ENCODE peak calls at places on chromosomes 3 and 15, in six cellular contexts. One of them, this sample, is unnamed.

GRCh38 chr3:102460579-102460978 is 25.8 kb downstream of the ZPLD1 start:
- DNase-seq in fibroblast of mammary gland: peak
- DNase-seq in omental fat pad: no peak
- DNase-seq in cardiac muscle cell: no peak
- DNase-seq in RWPE1: peak
- DNase-seq in AG10803: no peak
- DNase-seq in this sample: no peak

GRCh38 chr15:98763179-98763578 is 114.8 kb downstream of the IGF1R start:
- DNase-seq in cardiac muscle cell: no peak
- DNase-seq in RWPE1: no peak
- DNase-seq in AG10803: no peak
- DNase-seq in omental fat pad: no peak
- DNase-seq in fibroblast of mammary gland: no peak
- DNase-seq in this sample: no peak

GRCh38 chr15:51299187-51300015 is 39.0 kb downstream of the CYP19A1 start:
- DNase-seq in cardiac muscle cell: no peak
- DNase-seq in AG10803: no peak
- DNase-seq in fibroblast of mammary gland: no peak
- DNase-seq in RWPE1: no peak
- DNase-seq in omental fat pad: no peak
- DNase-seq in this sample: no peak

GRCh38 chr3:16936233-16936632 is 51.5 kb downstream of the PLCL2 start:
- DNase-seq in RWPE1: no peak
- DNase-seq in cardiac muscle cell: no peak
- DNase-seq in fibroblast of mammary gland: no peak
- DNase-seq in AG10803: no peak
- DNase-seq in omental fat pad: no peak
- DNase-seq in this sample: no peak

GRCh38 chr3:195154111-195154791 is 116.7 kb downstream of the XXYLT1 start:
- DNase-seq in omental fat pad: no peak
- DNase-seq in RWPE1: no peak
- DNase-seq in cardiac muscle cell: peak
- DNase-seq in AG10803: peak
- DNase-seq in fibroblast of mammary gland: peak
- DNase-seq in this sample: peak

GRCh38 chr3:156477306-156477705 is 77.6 kb downstream of the SSR3 start:
- DNase-seq in RWPE1: no peak
- DNase-seq in cardiac muscle cell: peak
- DNase-seq in omental fat pad: no peak
- DNase-seq in AG10803: peak
- DNase-seq in fibroblast of mammary gland: peak
- DNase-seq in this sample: no peak

GRCh38 chr15:74300057-74300620 is 64.0 kb downstream of the CCDC33 start:
- DNase-seq in fibroblast of mammary gland: no peak
- DNase-seq in AG10803: no peak
- DNase-seq in RWPE1: no peak
- DNase-seq in cardiac muscle cell: no peak
- DNase-seq in omental fat pad: no peak
- DNase-seq in this sample: no peak

GRCh38 chr15:70493787-70494514 is 269.4 kb downstream of the UACA start:
- DNase-seq in fibroblast of mammary gland: no peak
- DNase-seq in AG10803: no peak
- DNase-seq in RWPE1: peak
- DNase-seq in cardiac muscle cell: no peak
- DNase-seq in omental fat pad: no peak
- DNase-seq in this sample: no peak

GRCh38 chr3:113532698-113533533 is 561 bp downstream of the SIDT1 start:
- DNase-seq in fibroblast of mammary gland: no peak
- DNase-seq in AG10803: no peak
- DNase-seq in RWPE1: no peak
- DNase-seq in omental fat pad: no peak
- DNase-seq in cardiac muscle cell: no peak
- DNase-seq in this sample: peak

GRCh38 chr3:19811689-19812088 is 122.3 kb downstream of the EFHB start:
- DNase-seq in RWPE1: no peak
- DNase-seq in cardiac muscle cell: no peak
- DNase-seq in fibroblast of mammary gland: no peak
- DNase-seq in omental fat pad: no peak
- DNase-seq in AG10803: no peak
- DNase-seq in this sample: no peak

GRCh38 chr15:53910236-53910849 is 67.9 kb upstream of the UNC13C start:
- DNase-seq in AG10803: no peak
- DNase-seq in RWPE1: peak
- DNase-seq in omental fat pad: no peak
- DNase-seq in cardiac muscle cell: no peak
- DNase-seq in fibroblast of mammary gland: no peak
- DNase-seq in this sample: no peak

GRCh38 chr15:92617197-92618037 is 38.2 kb downstream of the FAM174B start:
- DNase-seq in fibroblast of mammary gland: peak
- DNase-seq in RWPE1: no peak
- DNase-seq in AG10803: peak
- DNase-seq in cardiac muscle cell: peak
- DNase-seq in omental fat pad: no peak
- DNase-seq in this sample: peak

GRCh38 chr3:38738630-38739395 is 77.2 kb downstream of the SCN10A start:
- DNase-seq in AG10803: peak
- DNase-seq in fibroblast of mammary gland: peak
- DNase-seq in cardiac muscle cell: peak
- DNase-seq in RWPE1: no peak
- DNase-seq in omental fat pad: no peak
- DNase-seq in this sample: peak

GRCh38 chr3:71087109-71088018 is 496.2 kb downstream of the FOXP1 start:
- DNase-seq in cardiac muscle cell: peak
- DNase-seq in RWPE1: no peak
- DNase-seq in AG10803: peak
- DNase-seq in fibroblast of mammary gland: peak
- DNase-seq in omental fat pad: no peak
- DNase-seq in this sample: no peak

GRCh38 chr3:66378256-66378655 is 122.6 kb downstream of the LRIG1 start:
- DNase-seq in fibroblast of mammary gland: peak
- DNase-seq in AG10803: no peak
- DNase-seq in RWPE1: no peak
- DNase-seq in omental fat pad: no peak
- DNase-seq in cardiac muscle cell: no peak
- DNase-seq in this sample: no peak

GRCh38 chr3:108552267-108553159 is 36.7 kb downstream of the CIP2A start:
- DNase-seq in cardiac muscle cell: peak
- DNase-seq in omental fat pad: no peak
- DNase-seq in AG10803: peak
- DNase-seq in fibroblast of mammary gland: peak
- DNase-seq in RWPE1: peak
- DNase-seq in this sample: no peak

GRCh38 chr3:37536033-37536432 is 325.6 kb upstream of the CTDSPL start:
- DNase-seq in AG10803: no peak
- DNase-seq in omental fat pad: no peak
- DNase-seq in cardiac muscle cell: no peak
- DNase-seq in RWPE1: no peak
- DNase-seq in fibroblast of mammary gland: no peak
- DNase-seq in this sample: peak

GRCh38 chr3:97996988-97997387 is 24.8 kb upstream of the RIOX2 start:
- DNase-seq in RWPE1: no peak
- DNase-seq in omental fat pad: no peak
- DNase-seq in fibroblast of mammary gland: no peak
- DNase-seq in AG10803: no peak
- DNase-seq in cardiac muscle cell: no peak
- DNase-seq in this sample: no peak

GRCh38 chr3:37779289-37780152 is 82.2 kb upstream of the CTDSPL start:
- DNase-seq in omental fat pad: no peak
- DNase-seq in cardiac muscle cell: peak
- DNase-seq in fibroblast of mammary gland: peak
- DNase-seq in RWPE1: peak
- DNase-seq in AG10803: peak
- DNase-seq in this sample: no peak

GRCh38 chr3:29307229-29307796 is 26.4 kb downstream of the RBMS3 start:
- DNase-seq in cardiac muscle cell: no peak
- DNase-seq in omental fat pad: no peak
- DNase-seq in RWPE1: no peak
- DNase-seq in AG10803: no peak
- DNase-seq in fibroblast of mammary gland: no peak
- DNase-seq in this sample: no peak

GRCh38 chr15:42149493-42150245 is 6.8 kb downstream of the PLA2G4F start:
- DNase-seq in RWPE1: no peak
- DNase-seq in omental fat pad: no peak
- DNase-seq in cardiac muscle cell: no peak
- DNase-seq in AG10803: no peak
- DNase-seq in fibroblast of mammary gland: no peak
- DNase-seq in this sample: no peak
- TF ChIP-seq CTCF in RWPE1: no peak
- TF ChIP-seq CTCF in omental fat pad: no peak
- TF ChIP-seq CTCF in cardiac muscle cell: no peak
- TF ChIP-seq CTCF in AG10803: no peak
- TF ChIP-seq CTCF in fibroblast of mammary gland: no peak
- TF ChIP-seq CTCF in this sample: no peak

GRCh38 chr3:192444096-192444790 is 283.1 kb downstream of the FGF12 start:
- DNase-seq in fibroblast of mammary gland: peak
- DNase-seq in RWPE1: peak
- DNase-seq in AG10803: peak
- DNase-seq in cardiac muscle cell: peak
- DNase-seq in omental fat pad: peak
- DNase-seq in this sample: peak

GRCh38 chr3:192444791-192445106 is 282.6 kb downstream of the FGF12 start:
- DNase-seq in cardiac muscle cell: no peak
- DNase-seq in omental fat pad: no peak
- DNase-seq in RWPE1: no peak
- DNase-seq in fibroblast of mammary gland: no peak
- DNase-seq in AG10803: no peak
- DNase-seq in this sample: no peak

GRCh38 chr3:192445768-192446644 is 281.3 kb downstream of the FGF12 start:
- DNase-seq in RWPE1: no peak
- DNase-seq in fibroblast of mammary gland: no peak
- DNase-seq in omental fat pad: no peak
- DNase-seq in cardiac muscle cell: peak
- DNase-seq in AG10803: peak
- DNase-seq in this sample: peak

GRCh38 chr3:192449036-192449435 is 278.3 kb downstream of the FGF12 start:
- DNase-seq in RWPE1: no peak
- DNase-seq in fibroblast of mammary gland: peak
- DNase-seq in omental fat pad: no peak
- DNase-seq in cardiac muscle cell: no peak
- DNase-seq in AG10803: no peak
- DNase-seq in this sample: no peak
- TF ChIP-seq CTCF in RWPE1: peak
- TF ChIP-seq CTCF in fibroblast of mammary gland: peak
- TF ChIP-seq CTCF in omental fat pad: no peak
- TF ChIP-seq CTCF in cardiac muscle cell: peak
- TF ChIP-seq CTCF in AG10803: peak
- TF ChIP-seq CTCF in this sample: no peak

GRCh38 chr15:63801171-63801570 is 32.6 kb downstream of the HERC1 start:
- DNase-seq in RWPE1: no peak
- DNase-seq in fibroblast of mammary gland: no peak
- DNase-seq in AG10803: no peak
- DNase-seq in cardiac muscle cell: no peak
- DNase-seq in omental fat pad: no peak
- DNase-seq in this sample: no peak
- TF ChIP-seq CTCF in RWPE1: no peak
- TF ChIP-seq CTCF in fibroblast of mammary gland: no peak
- TF ChIP-seq CTCF in AG10803: no peak
- TF ChIP-seq CTCF in cardiac muscle cell: no peak
- TF ChIP-seq CTCF in omental fat pad: no peak
- TF ChIP-seq CTCF in this sample: no peak

GRCh38 chr3:123971416-123971815 is 10.4 kb upstream of the CCDC14 start:
- DNase-seq in cardiac muscle cell: no peak
- DNase-seq in omental fat pad: no peak
- DNase-seq in AG10803: no peak
- DNase-seq in fibroblast of mammary gland: peak
- DNase-seq in RWPE1: no peak
- DNase-seq in this sample: no peak
- TF ChIP-seq CTCF in cardiac muscle cell: no peak
- TF ChIP-seq CTCF in omental fat pad: no peak
- TF ChIP-seq CTCF in AG10803: no peak
- TF ChIP-seq CTCF in fibroblast of mammary gland: no peak
- TF ChIP-seq CTCF in RWPE1: no peak
- TF ChIP-seq CTCF in this sample: no peak

GRCh38 chr15:66401130-66402021 is 14.7 kb downstream of the MAP2K1 start:
- DNase-seq in omental fat pad: no peak
- DNase-seq in RWPE1: peak
- DNase-seq in AG10803: no peak
- DNase-seq in cardiac muscle cell: no peak
- DNase-seq in fibroblast of mammary gland: peak
- DNase-seq in this sample: no peak
- TF ChIP-seq CTCF in omental fat pad: no peak
- TF ChIP-seq CTCF in RWPE1: no peak
- TF ChIP-seq CTCF in AG10803: peak
- TF ChIP-seq CTCF in cardiac muscle cell: no peak
- TF ChIP-seq CTCF in fibroblast of mammary gland: peak
- TF ChIP-seq CTCF in this sample: no peak

GRCh38 chr15:30904812-30905211 is 1.1 kb downstream of the FAN1 start:
- DNase-seq in cardiac muscle cell: no peak
- DNase-seq in omental fat pad: no peak
- DNase-seq in fibroblast of mammary gland: no peak
- DNase-seq in AG10803: no peak
- DNase-seq in RWPE1: no peak
- DNase-seq in this sample: no peak

GRCh38 chr15:30901889-30902288 is 1.8 kb upstream of the FAN1 start:
- DNase-seq in fibroblast of mammary gland: no peak
- DNase-seq in cardiac muscle cell: no peak
- DNase-seq in RWPE1: no peak
- DNase-seq in omental fat pad: no peak
- DNase-seq in AG10803: no peak
- DNase-seq in this sample: no peak

GRCh38 chr15:30906366-30906765 is 2.7 kb downstream of the FAN1 start:
- DNase-seq in RWPE1: no peak
- DNase-seq in cardiac muscle cell: no peak
- DNase-seq in omental fat pad: no peak
- DNase-seq in AG10803: no peak
- DNase-seq in fibroblast of mammary gland: no peak
- DNase-seq in this sample: no peak

GRCh38 chr15:30903497-30904187 is at the start of gene FAN1:
- DNase-seq in RWPE1: peak
- DNase-seq in AG10803: peak
- DNase-seq in omental fat pad: peak
- DNase-seq in fibroblast of mammary gland: peak
- DNase-seq in cardiac muscle cell: peak
- DNase-seq in this sample: peak

GRCh38 chr15:30905821-30906220 is 2.1 kb downstream of the FAN1 start:
- DNase-seq in AG10803: no peak
- DNase-seq in RWPE1: no peak
- DNase-seq in omental fat pad: no peak
- DNase-seq in cardiac muscle cell: peak
- DNase-seq in fibroblast of mammary gland: no peak
- DNase-seq in this sample: no peak
- TF ChIP-seq CTCF in AG10803: no peak
- TF ChIP-seq CTCF in RWPE1: peak
- TF ChIP-seq CTCF in omental fat pad: no peak
- TF ChIP-seq CTCF in cardiac muscle cell: peak
- TF ChIP-seq CTCF in fibroblast of mammary gland: peak
- TF ChIP-seq CTCF in this sample: no peak

GRCh38 chr3:106272302-106272701 is 403.5 kb upstream of the CBLB start:
- DNase-seq in fibroblast of mammary gland: no peak
- DNase-seq in omental fat pad: no peak
- DNase-seq in cardiac muscle cell: no peak
- DNase-seq in AG10803: no peak
- DNase-seq in RWPE1: no peak
- DNase-seq in this sample: no peak
- TF ChIP-seq CTCF in fibroblast of mammary gland: no peak
- TF ChIP-seq CTCF in omental fat pad: no peak
- TF ChIP-seq CTCF in cardiac muscle cell: no peak
- TF ChIP-seq CTCF in AG10803: no peak
- TF ChIP-seq CTCF in RWPE1: no peak
- TF ChIP-seq CTCF in this sample: no peak